ENCODE peak calls at places on chromosomes 16 and 17, in eight cellular contexts. Y is NCI-H146; R is stimulated activated CD4-positive, alpha-beta T cell treated with anti-CD3 and anti-CD28 coated beads, Interleukin-2, amount 100 ng/mL, for 24 hours; N is neural progenitor cell; T is Caco-2; B is AG04450; O is stimulated activated CD8-positive, alpha-beta memory T cell treated with anti-CD3 and anti-CD28 coated beads, Interleukin-4, amount 100 ng/mL, for 1 hour; P is kidney glomerular epithelial cell. K is an unnamed sample.

GRCh38 chr17:60817187-60817586 is 139.5 kb downstream of the BCAS3 start:
- DNase-seq in N (no peak), P (peak), O (no peak), B (peak), R (no peak), Y (no peak), T (no peak), K (no peak)

GRCh38 chr16:19589771-19590302 is 34.3 kb downstream of the VPS35L start:
- DNase-seq in Y (no peak), T (no peak), R (no peak), P (no peak), N (no peak), O (no peak), B (peak), K (no peak)

GRCh38 chr17:52024296-52024870 is 134.1 kb downstream of the CA10 start:
- DNase-seq in P (no peak), T (no peak), R (no peak), O (no peak), B (no peak), Y (no peak), N (no peak), K (no peak)

GRCh38 chr16:19135896-19136438 is 22.2 kb downstream of the ITPRIPL2 start:
- DNase-seq in B (no peak), O (no peak), N (no peak), Y (peak), R (no peak), P (no peak), T (peak), K (peak)

GRCh38 chr17:57675988-57676387 is 69.1 kb downstream of the CCDC182 start:
- DNase-seq in P (no peak), Y (no peak), R (peak), O (no peak), T (no peak), B (no peak), N (no peak), K (no peak)

GRCh38 chr16:53530741-53531140 is 27.7 kb upstream of the AKTIP start:
- DNase-seq in R (no peak), O (no peak), Y (no peak), P (no peak), B (no peak), T (no peak), N (no peak), K (no peak)

GRCh38 chr17:81651692-81652091 is 4.7 kb downstream of the PDE6G start:
- DNase-seq in T (no peak), B (peak), R (no peak), P (peak), Y (peak), N (no peak), O (no peak), K (no peak)

GRCh38 chr17:64020068-64020766 is at the start of gene ICAM2:
- DNase-seq in Y (peak), O (peak), R (peak), T (no peak), N (no peak), P (peak), B (no peak), K (no peak)

GRCh38 chr16:79006206-79006605 is 594.3 kb downstream of the MAF start:
- DNase-seq in P (no peak), R (no peak), B (no peak), O (no peak), Y (no peak), N (no peak), T (no peak), K (no peak)

GRCh38 chr17:10737786-10738185 is 8.0 kb upstream of the TMEM220 start:
- DNase-seq in O (no peak), N (no peak), Y (no peak), P (no peak), R (no peak), B (no peak), T (no peak), K (no peak)

GRCh38 chr17:72458301-72458700 is 337.5 kb downstream of the SOX9 start:
- DNase-seq in R (no peak), T (no peak), Y (no peak), P (no peak), O (no peak), B (no peak), N (no peak), K (no peak)

GRCh38 chr16:92431-93339 is 14.7 kb downstream of the MPG start:
- DNase-seq in T (no peak), B (no peak), R (no peak), O (no peak), N (no peak), Y (no peak), P (no peak), K (peak)

GRCh38 chr16:14505846-14506245 is 124.2 kb downstream of the PARN start:
- DNase-seq in Y (no peak), T (no peak), O (no peak), P (no peak), N (no peak), R (no peak), B (no peak), K (no peak)

K was measured in NCI-H345.